ENCODE peak calls at places on chromosomes 11 and 22, in seven cellular contexts. One of them, this sample, is unnamed.

GRCh38 chr11:70250876-70251275 is 19.6 kb upstream of the PPFIA1 start:
- DNase-seq in heart right ventricle: no peak
- DNase-seq in nephron progenitor cell: no peak
- DNase-seq in suprapubic skin: no peak
- DNase-seq in cardiac muscle cell: no peak
- DNase-seq in cardiac fibroblast: no peak
- DNase-seq in endodermal cell: no peak
- DNase-seq in this sample: no peak

GRCh38 chr22:39731881-39732555 is 161.5 kb downstream of the CACNA1I start:
- DNase-seq in cardiac fibroblast: no peak
- DNase-seq in nephron progenitor cell: no peak
- DNase-seq in cardiac muscle cell: no peak
- DNase-seq in suprapubic skin: no peak
- DNase-seq in endodermal cell: peak
- DNase-seq in heart right ventricle: no peak
- DNase-seq in this sample: no peak

GRCh38 chr11:35511666-35512065 is 13.8 kb downstream of the PAMR1 start:
- DNase-seq in endodermal cell: peak
- DNase-seq in nephron progenitor cell: no peak
- DNase-seq in suprapubic skin: no peak
- DNase-seq in heart right ventricle: no peak
- DNase-seq in cardiac fibroblast: peak
- DNase-seq in cardiac muscle cell: peak
- DNase-seq in this sample: no peak

GRCh38 chr22:49670610-49671330 is 156.9 kb downstream of the BRD1 start:
- DNase-seq in suprapubic skin: peak
- DNase-seq in cardiac muscle cell: no peak
- DNase-seq in endodermal cell: peak
- DNase-seq in cardiac fibroblast: no peak
- DNase-seq in heart right ventricle: peak
- DNase-seq in nephron progenitor cell: peak
- DNase-seq in this sample: no peak

GRCh38 chr22:22612516-22612915 is 31.9 kb upstream of the GGTLC2 start:
- DNase-seq in cardiac fibroblast: no peak
- DNase-seq in cardiac muscle cell: no peak
- DNase-seq in heart right ventricle: no peak
- DNase-seq in endodermal cell: no peak
- DNase-seq in suprapubic skin: no peak
- DNase-seq in nephron progenitor cell: no peak
- DNase-seq in this sample: no peak

GRCh38 chr22:17851754-17852153 is 77.5 kb upstream of the BID start:
- DNase-seq in suprapubic skin: no peak
- DNase-seq in cardiac fibroblast: no peak
- DNase-seq in endodermal cell: no peak
- DNase-seq in nephron progenitor cell: no peak
- DNase-seq in heart right ventricle: peak
- DNase-seq in cardiac muscle cell: no peak
- DNase-seq in this sample: no peak

GRCh38 chr22:49966716-49967332 is 6.3 kb downstream of the PIM3 start:
- DNase-seq in heart right ventricle: peak
- DNase-seq in cardiac muscle cell: peak
- DNase-seq in endodermal cell: peak
- DNase-seq in cardiac fibroblast: no peak
- DNase-seq in suprapubic skin: peak
- DNase-seq in nephron progenitor cell: peak
- DNase-seq in this sample: peak

GRCh38 chr11:65136515-65137096 is 2.3 kb upstream of the SYVN1 start:
- DNase-seq in cardiac muscle cell: no peak
- DNase-seq in suprapubic skin: peak
- DNase-seq in heart right ventricle: no peak
- DNase-seq in nephron progenitor cell: no peak
- DNase-seq in endodermal cell: no peak
- DNase-seq in cardiac fibroblast: no peak
- DNase-seq in this sample: no peak

GRCh38 chr11:86447763-86448480 is 73.2 kb downstream of the CCDC81 start:
- DNase-seq in heart right ventricle: no peak
- DNase-seq in cardiac muscle cell: no peak
- DNase-seq in suprapubic skin: no peak
- DNase-seq in cardiac fibroblast: no peak
- DNase-seq in endodermal cell: no peak
- DNase-seq in nephron progenitor cell: no peak
- DNase-seq in this sample: no peak

GRCh38 chr22:36610567-36610966 is 81.6 kb upstream of the EIF3D start:
- DNase-seq in cardiac muscle cell: no peak
- DNase-seq in suprapubic skin: no peak
- DNase-seq in nephron progenitor cell: no peak
- DNase-seq in heart right ventricle: no peak
- DNase-seq in cardiac fibroblast: no peak
- DNase-seq in endodermal cell: no peak
- DNase-seq in this sample: no peak

GRCh38 chr22:19419464-19420178 is 11.9 kb downstream of the HIRA start:
- DNase-seq in cardiac muscle cell: peak
- DNase-seq in suprapubic skin: no peak
- DNase-seq in nephron progenitor cell: no peak
- DNase-seq in endodermal cell: peak
- DNase-seq in cardiac fibroblast: peak
- DNase-seq in heart right ventricle: no peak
- DNase-seq in this sample: no peak

GRCh38 chr11:72243567-72244316 is at the start of gene PHOX2A:
- DNase-seq in nephron progenitor cell: peak
- DNase-seq in heart right ventricle: peak
- DNase-seq in endodermal cell: peak
- DNase-seq in cardiac muscle cell: no peak
- DNase-seq in cardiac fibroblast: no peak
- DNase-seq in suprapubic skin: no peak
- DNase-seq in this sample: no peak

DNA sequence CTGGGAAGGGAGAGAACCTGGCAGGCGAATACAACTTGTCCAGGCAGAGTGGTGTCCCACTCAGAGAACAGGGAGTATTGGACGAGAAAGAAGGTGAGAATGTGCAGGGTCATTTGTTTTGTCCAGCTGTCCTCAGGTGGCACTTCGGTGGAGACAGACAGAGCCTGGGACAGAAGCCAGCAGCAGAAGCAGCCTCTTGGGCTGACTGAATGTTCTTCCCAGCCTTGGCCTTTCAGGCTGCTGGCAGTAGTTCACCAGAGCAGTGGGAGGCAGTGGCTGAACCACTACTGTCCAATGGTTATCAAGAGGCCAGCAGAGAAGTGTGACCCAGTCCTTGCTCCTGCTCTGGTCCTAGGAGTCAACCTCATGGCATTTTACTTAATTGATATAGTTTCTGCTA is 331.1 kb upstream of the NARS2 start:
- DNase-seq in cardiac muscle cell: no peak
- DNase-seq in cardiac fibroblast: no peak
- DNase-seq in heart right ventricle: no peak
- DNase-seq in suprapubic skin: no peak
- DNase-seq in endodermal cell: no peak
- DNase-seq in nephron progenitor cell: no peak
- DNase-seq in this sample: no peak
- TF ChIP-seq CTCF in cardiac muscle cell: no peak
- TF ChIP-seq CTCF in cardiac fibroblast: no peak
- TF ChIP-seq CTCF in heart right ventricle: no peak
- TF ChIP-seq CTCF in suprapubic skin: no peak
- TF ChIP-seq CTCF in endodermal cell: no peak
- TF ChIP-seq CTCF in nephron progenitor cell: no peak
- TF ChIP-seq CTCF in this sample: no peak

GRCh38 chr11:116422976-116423375 is 349.8 kb downstream of the BUD13 start:
- DNase-seq in cardiac fibroblast: no peak
- DNase-seq in cardiac muscle cell: no peak
- DNase-seq in nephron progenitor cell: peak
- DNase-seq in heart right ventricle: no peak
- DNase-seq in suprapubic skin: no peak
- DNase-seq in endodermal cell: peak
- DNase-seq in this sample: no peak
- TF ChIP-seq CTCF in cardiac fibroblast: no peak
- TF ChIP-seq CTCF in cardiac muscle cell: no peak
- TF ChIP-seq CTCF in nephron progenitor cell: peak
- TF ChIP-seq CTCF in heart right ventricle: no peak
- TF ChIP-seq CTCF in suprapubic skin: no peak
- TF ChIP-seq CTCF in endodermal cell: peak
- TF ChIP-seq CTCF in this sample: peak

GRCh38 chr22:33213383-33214075 is 155.3 kb upstream of the SYN3 start:
- DNase-seq in suprapubic skin: no peak
- DNase-seq in heart right ventricle: no peak
- DNase-seq in cardiac fibroblast: no peak
- DNase-seq in endodermal cell: no peak
- DNase-seq in nephron progenitor cell: no peak
- DNase-seq in cardiac muscle cell: no peak
- DNase-seq in this sample: no peak

GRCh38 chr22:33204408-33204807 is 146.2 kb upstream of the SYN3 start:
- DNase-seq in suprapubic skin: no peak
- DNase-seq in cardiac fibroblast: no peak
- DNase-seq in heart right ventricle: no peak
- DNase-seq in nephron progenitor cell: no peak
- DNase-seq in endodermal cell: no peak
- DNase-seq in cardiac muscle cell: no peak
- DNase-seq in this sample: no peak

DNA sequence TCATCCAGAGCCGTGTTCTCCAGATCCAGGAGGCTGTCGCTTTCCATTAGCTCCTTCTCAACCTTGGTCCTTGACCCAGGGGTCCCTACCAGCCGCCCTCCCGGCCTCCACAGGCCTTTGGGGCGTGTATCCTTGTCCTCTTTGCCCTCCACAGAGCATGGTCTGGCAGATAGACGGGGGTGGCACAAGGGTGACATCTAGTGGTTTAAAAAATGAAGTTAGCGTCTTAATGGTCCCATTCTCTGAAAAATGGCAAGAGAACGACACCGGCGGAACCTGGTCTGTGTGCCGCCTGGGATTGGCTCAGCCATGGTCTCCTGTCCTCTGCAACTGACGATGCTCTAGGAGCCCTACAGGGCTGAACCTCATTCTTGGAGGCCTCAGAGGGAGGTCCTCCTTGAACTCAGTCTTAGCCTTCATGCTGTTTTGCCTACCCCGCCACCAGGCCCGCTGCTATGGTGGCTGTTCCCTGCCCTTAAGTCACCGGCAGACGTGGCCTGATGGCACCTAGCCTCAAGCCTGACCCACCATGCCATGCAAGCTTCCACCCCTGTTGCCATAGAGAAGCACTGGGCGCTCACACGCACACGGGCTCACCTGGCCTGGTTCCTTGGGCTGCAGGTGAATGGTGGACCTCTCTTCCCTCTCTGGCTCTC is 152.1 kb upstream of the SYN3 start:
- DNase-seq in endodermal cell: peak
- DNase-seq in cardiac muscle cell: peak
- DNase-seq in heart right ventricle: peak
- DNase-seq in suprapubic skin: no peak
- DNase-seq in cardiac fibroblast: peak
- DNase-seq in nephron progenitor cell: peak
- DNase-seq in this sample: peak
- TF ChIP-seq CTCF in endodermal cell: peak
- TF ChIP-seq CTCF in cardiac muscle cell: peak
- TF ChIP-seq CTCF in heart right ventricle: no peak
- TF ChIP-seq CTCF in suprapubic skin: no peak
- TF ChIP-seq CTCF in cardiac fibroblast: peak
- TF ChIP-seq CTCF in nephron progenitor cell: peak
- TF ChIP-seq CTCF in this sample: peak

GRCh38 chr11:9774591-9775392 is 110.9 kb downstream of the SWAP70 start:
- DNase-seq in heart right ventricle: no peak
- DNase-seq in cardiac muscle cell: peak
- DNase-seq in suprapubic skin: no peak
- DNase-seq in endodermal cell: no peak
- DNase-seq in nephron progenitor cell: no peak
- DNase-seq in cardiac fibroblast: peak
- DNase-seq in this sample: no peak

GRCh38 chr11:9777525-9777924 is 113.6 kb downstream of the SWAP70 start:
- DNase-seq in endodermal cell: no peak
- DNase-seq in heart right ventricle: no peak
- DNase-seq in suprapubic skin: no peak
- DNase-seq in cardiac fibroblast: no peak
- DNase-seq in nephron progenitor cell: no peak
- DNase-seq in cardiac muscle cell: no peak
- DNase-seq in this sample: no peak

GRCh38 chr11:9775393-9775780 is 111.5 kb downstream of the SWAP70 start:
- DNase-seq in cardiac muscle cell: no peak
- DNase-seq in cardiac fibroblast: no peak
- DNase-seq in heart right ventricle: no peak
- DNase-seq in suprapubic skin: no peak
- DNase-seq in nephron progenitor cell: no peak
- DNase-seq in endodermal cell: peak
- DNase-seq in this sample: no peak

GRCh38 chr11:9776203-9776602 is 112.3 kb downstream of the SWAP70 start:
- DNase-seq in cardiac muscle cell: no peak
- DNase-seq in heart right ventricle: no peak
- DNase-seq in cardiac fibroblast: no peak
- DNase-seq in endodermal cell: no peak
- DNase-seq in nephron progenitor cell: no peak
- DNase-seq in suprapubic skin: no peak
- DNase-seq in this sample: no peak

DNA sequence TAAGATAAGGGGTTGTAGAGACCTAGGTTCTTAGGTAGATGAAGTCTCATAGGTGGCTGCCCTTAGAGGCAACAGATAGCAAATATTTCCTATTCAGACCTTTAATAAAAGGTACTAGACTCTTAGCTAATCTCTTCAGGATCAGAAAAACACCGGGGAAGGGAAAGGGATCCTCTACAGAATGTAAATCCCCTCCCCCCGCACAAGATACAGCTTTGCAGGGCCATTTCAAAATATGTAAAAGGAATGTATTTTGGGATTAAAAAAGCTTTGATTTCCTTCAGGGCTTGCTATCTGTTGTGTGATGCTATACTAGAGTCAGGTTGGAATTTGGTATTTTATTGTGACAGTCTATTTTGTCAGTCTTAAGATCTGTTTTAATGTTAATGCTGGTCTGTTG is 113.2 kb downstream of the SWAP70 start:
- DNase-seq in endodermal cell: no peak
- DNase-seq in cardiac fibroblast: no peak
- DNase-seq in heart right ventricle: no peak
- DNase-seq in suprapubic skin: no peak
- DNase-seq in nephron progenitor cell: no peak
- DNase-seq in cardiac muscle cell: no peak
- DNase-seq in this sample: no peak
- TF ChIP-seq CTCF in endodermal cell: no peak
- TF ChIP-seq CTCF in cardiac fibroblast: no peak
- TF ChIP-seq CTCF in heart right ventricle: no peak
- TF ChIP-seq CTCF in suprapubic skin: no peak
- TF ChIP-seq CTCF in nephron progenitor cell: no peak
- TF ChIP-seq CTCF in cardiac muscle cell: no peak
- TF ChIP-seq CTCF in this sample: no peak

GRCh38 chr11:124080319-124081001 is 34.8 kb upstream of the VWA5A start:
- DNase-seq in endodermal cell: peak
- DNase-seq in nephron progenitor cell: no peak
- DNase-seq in suprapubic skin: no peak
- DNase-seq in cardiac fibroblast: peak
- DNase-seq in heart right ventricle: no peak
- DNase-seq in cardiac muscle cell: no peak
- DNase-seq in this sample: no peak
- TF ChIP-seq CTCF in endodermal cell: peak
- TF ChIP-seq CTCF in nephron progenitor cell: no peak
- TF ChIP-seq CTCF in suprapubic skin: no peak
- TF ChIP-seq CTCF in cardiac fibroblast: no peak
- TF ChIP-seq CTCF in heart right ventricle: no peak
- TF ChIP-seq CTCF in cardiac muscle cell: no peak
- TF ChIP-seq CTCF in this sample: no peak

This sample was measured in progenitor cell of endocrine pancreas.